ENCODE peak calls at places on chromosomes 6 and 20, in five cellular contexts. Y is lower lobe of right lung, C is HL-60, R is A549, E is upper lobe of right lung. A is an unnamed sample.

GRCh38 chr6:36025932-36026327 is 1.5 kb upstream of the SLC26A8 start:
- DNase-seq in C (no peak), E (no peak), R (no peak), Y (no peak), A (no peak)

GRCh38 chr6:41647061-41647511 is 8.8 kb downstream of the MDFI start:
- DNase-seq in E (peak; percentile 62), C (no peak), Y (peak; percentile 49), R (no peak), A (no peak)

GRCh38 chr20:19935842-19936241 is 81.3 kb upstream of the NAA20 start:
- DNase-seq in C (no peak), Y (peak; percentile 65), E (no peak), R (no peak), A (peak; percentile 42)

GRCh38 chr6:39791311-39791710 is 865 bp upstream of the DAAM2 start:
- DNase-seq in R (no peak), E (no peak), Y (no peak), C (no peak), A (no peak)

GRCh38 chr20:49508435-49509199 is 26.1 kb upstream of the KCNB1 start:
- DNase-seq in C (peak; percentile 13), R (peak; percentile 52), Y (no peak), E (no peak), A (peak; percentile 63)

GRCh38 chr20:48933017-48933766 is 11.7 kb downstream of the ARFGEF2 start:
- DNase-seq in Y (peak; percentile 81), R (no peak), E (peak; percentile 81), C (no peak), A (no peak)

GRCh38 chr6:47737406-47737805 is 39.0 kb downstream of the ADGRF4 start:
- DNase-seq in E (no peak), Y (no peak), C (no peak), R (no peak), A (no peak)

GRCh38 chr6:20338160-20338559 is 63.5 kb upstream of the E2F3 start:
- DNase-seq in R (no peak), C (no peak), Y (no peak), E (no peak), A (no peak)

GRCh38 chr6:95266537-95267258 is 310.6 kb upstream of the MANEA start:
- DNase-seq in R (no peak), Y (no peak), E (no peak), C (no peak), A (no peak)

GRCh38 chr6:169215201-169215661 is 38.4 kb downstream of the THBS2 start:
- DNase-seq in C (no peak), R (no peak), Y (no peak), E (no peak), A (no peak)

GRCh38 chr20:37404461-37404881 is 58.5 kb downstream of the SRC start:
- DNase-seq in R (peak; percentile 50), E (no peak), Y (no peak), C (no peak), A (no peak)

GRCh38 chr6:20319520-20320357 is 81.9 kb upstream of the E2F3 start:
- DNase-seq in E (peak; percentile 72), Y (peak; percentile 70), C (peak; percentile 91), R (no peak), A (no peak)

GRCh38 chr6:81263531-81264168 is 488.8 kb downstream of the TENT5A start:
- DNase-seq in Y (no peak), E (no peak), C (no peak), R (no peak), A (no peak)

GRCh38 chr20:32966881-32967781 is 37.1 kb downstream of the SUN5 start:
- DNase-seq in R (no peak), C (peak; percentile 63), Y (no peak), E (peak; percentile 45), A (no peak)

GRCh38 chr20:63431944-63432343 is 40.5 kb downstream of the KCNQ2 start:
- DNase-seq in C (no peak), E (no peak), R (peak; percentile 51), Y (no peak), A (no peak)

GRCh38 chr6:117174835-117175360 is 90.5 kb upstream of the VGLL2 start:
- DNase-seq in C (no peak), Y (no peak), R (no peak), E (no peak), A (no peak)

GRCh38 chr6:26312501-26313390 is 52.3 kb upstream of the BTN3A2 start:
- DNase-seq in E (peak; percentile 76), Y (peak; percentile 72), C (peak; percentile 85), R (peak; percentile 91), A (no peak)

GRCh38 chr20:40860487-40860902 is 168.1 kb upstream of the TOP1 start:
- DNase-seq in C (no peak), E (no peak), Y (no peak), R (no peak), A (peak; percentile 67)

GRCh38 chr20:24651171-24651972 is 181.9 kb downstream of the SYNDIG1 start:
- DNase-seq in C (no peak), Y (no peak), E (no peak), R (peak; percentile 81), A (no peak)

GRCh38 chr20:63747622-63748355 is 8.2 kb downstream of the SLC2A4RG start:
- DNase-seq in C (no peak), Y (no peak), R (no peak), E (no peak), A (no peak)

GRCh38 chr6:10099086-10099499 is 315.8 kb downstream of the TFAP2A start:
- DNase-seq in E (no peak), C (peak; percentile 32), R (no peak), Y (peak; percentile 51), A (no peak)

GRCh38 chr20:1075564-1075963 is 42.8 kb upstream of the PSMF1 start:
- DNase-seq in C (no peak), E (no peak), Y (no peak), R (no peak), A (no peak)

GRCh38 chr6:83920017-83920416 is 60.5 kb downstream of the CYB5R4 start:
- DNase-seq in C (no peak), Y (no peak), E (no peak), R (no peak), A (no peak)

GRCh38 chr6:56772737-56773184 is 130.1 kb upstream of the DST start:
- DNase-seq in E (no peak), R (peak; percentile 51), Y (no peak), C (no peak), A (no peak)

GRCh38 chr20:51876511-51876910 is 74.2 kb upstream of the SALL4 start:
- DNase-seq in E (no peak), C (no peak), Y (no peak), R (no peak), A (no peak)

GRCh38 chr20:50691585-50692552 is 527 bp upstream of the RIPOR3 start:
- DNase-seq in Y (no peak), R (no peak), C (no peak), E (no peak), A (no peak)

DNA sequence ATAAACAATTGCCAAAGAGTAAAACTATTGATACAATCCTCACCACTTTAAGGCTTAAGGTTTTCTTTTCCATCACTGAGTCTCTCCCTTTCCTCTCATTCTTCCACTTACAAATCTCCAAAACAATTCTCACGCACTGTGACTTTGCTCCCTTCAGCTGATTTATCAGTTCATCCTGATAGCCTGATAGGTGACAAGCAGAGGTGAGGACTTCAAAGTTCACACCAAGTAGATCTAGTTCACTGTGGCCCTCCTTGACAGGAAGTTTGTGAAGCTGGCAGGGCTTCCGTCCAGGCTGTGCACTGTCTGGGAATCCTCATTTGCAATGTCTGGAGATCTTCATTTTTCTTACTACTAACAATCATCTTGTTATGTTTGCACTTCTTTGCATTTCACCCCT is 35.2 kb upstream of the POU5F1 start:
- DNase-seq in C (no peak), E (no peak), R (no peak), Y (no peak), A (no peak)
- TF ChIP-seq CTCF in C (no peak), E (no peak), R (no peak), Y (no peak), A (no peak)

GRCh38 chr6:43248107-43248506 is 4.8 kb downstream of the TTBK1 start:
- DNase-seq in E (no peak), R (no peak), Y (no peak), C (no peak), A (no peak)
- H3K27ac ChIP-seq in E (no peak overlapping the region), R (no peak overlapping the region), Y (no peak overlapping the region), C (no peak overlapping the region), A (no peak overlapping the region)

GRCh38 chr6:151647871-151648639 is 154.2 kb downstream of the CCDC170 start:
- DNase-seq in E (no peak), R (peak; percentile 24), C (no peak), Y (no peak), A (no peak)
- TF ChIP-seq CTCF in E (no peak), R (peak; percentile 24), C (no peak), Y (peak; percentile 6), A (no peak)

GRCh38 chr6:16770701-16771569 is 9.7 kb upstream of the ATXN1 start:
- DNase-seq in C (peak; percentile 81), R (peak; percentile 83), E (peak; percentile 91), Y (peak; percentile 88), A (peak; percentile 65)
- H3K27ac ChIP-seq in C (no peak overlapping the region), R (peak overlapping the region; percentile 68), E (no peak overlapping the region), Y (peak overlapping the region; percentile 33), A (no peak overlapping the region)

GRCh38 chr6:165245716-165246115 is 63.7 kb downstream of the C6orf118 start:
- DNase-seq in E (no peak), R (no peak), C (no peak), Y (no peak), A (no peak)

GRCh38 chr6:165249808-165250207 is 59.6 kb downstream of the C6orf118 start:
- DNase-seq in Y (no peak), E (no peak), C (no peak), R (no peak), A (no peak)

GRCh38 chr6:165243801-165244200 is 65.6 kb downstream of the C6orf118 start:
- DNase-seq in C (no peak), R (no peak), Y (no peak), E (no peak), A (no peak)

GRCh38 chr6:165244524-165245247 is 64.7 kb downstream of the C6orf118 start:
- DNase-seq in E (no peak), R (no peak), Y (no peak), C (no peak), A (no peak)

GRCh38 chr6:165245287-165245686 is 64.1 kb downstream of the C6orf118 start:
- DNase-seq in E (no peak), Y (no peak), R (peak; percentile 18), C (no peak), A (peak; percentile 23)
- TF ChIP-seq CTCF in E (peak; percentile 22), Y (no peak), R (peak; percentile 42), C (no peak), A (peak; percentile 22)

DNA sequence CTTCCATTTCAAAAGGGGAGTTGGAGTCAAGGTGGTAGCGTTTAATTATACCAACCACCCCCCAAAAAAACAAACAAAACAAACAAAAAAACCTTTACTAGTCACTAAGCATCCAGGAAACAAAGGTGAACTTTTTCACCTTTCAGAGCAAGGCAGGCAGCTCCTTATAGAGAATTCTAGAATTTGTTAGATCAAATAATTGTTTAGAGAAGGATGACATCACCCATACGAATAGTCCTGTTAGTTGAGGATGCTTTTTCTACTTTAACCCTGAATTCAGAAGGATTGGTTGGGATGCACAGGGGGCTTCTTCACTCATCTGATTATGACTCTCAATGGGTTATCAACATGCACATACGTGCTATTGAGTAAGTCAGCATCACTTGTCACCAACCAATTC is 44.3 kb downstream of the GNAS start:
- DNase-seq in E (no peak), C (no peak), R (no peak), Y (no peak), A (no peak)
- H3K27ac ChIP-seq in E (no peak overlapping the region), C (no peak overlapping the region), R (no peak overlapping the region), Y (no peak overlapping the region), A (no peak overlapping the region)

GRCh38 chr6:34887753-34888440 is at the start of gene TAF11:
- DNase-seq in E (peak; percentile 96), R (peak; percentile 91), Y (peak; percentile 96), C (peak; percentile 95), A (peak; percentile 84)
- TF ChIP-seq CTCF in E (no peak), R (no peak), Y (no peak), C (no peak), A (no peak)

A was measured in RWPE1.